ENCODE peak calls at places on chromosomes 3 and 15, in four cellular contexts. One of them, this sample, is unnamed.

GRCh38 chr3:132134611-132135010 is 99.8 kb upstream of the CPNE4 start:
- DNase-seq in naive thymus-derived CD8-positive, alpha-beta T cell: no peak
- DNase-seq in lung: no peak
- DNase-seq in Caco-2: no peak
- DNase-seq in this sample: no peak

GRCh38 chr15:70356062-70356860 is 258.5 kb upstream of the TLE3 start:
- DNase-seq in naive thymus-derived CD8-positive, alpha-beta T cell: no peak
- DNase-seq in lung: peak
- DNase-seq in Caco-2: no peak
- DNase-seq in this sample: no peak

GRCh38 chr3:24237971-24238767 is 256.5 kb downstream of the THRB start:
- DNase-seq in Caco-2: peak
- DNase-seq in lung: peak
- DNase-seq in naive thymus-derived CD8-positive, alpha-beta T cell: no peak
- DNase-seq in this sample: peak

GRCh38 chr3:151379083-151379734 is 5.3 kb downstream of the P2RY12 start:
- DNase-seq in lung: no peak
- DNase-seq in naive thymus-derived CD8-positive, alpha-beta T cell: no peak
- DNase-seq in Caco-2: peak
- DNase-seq in this sample: no peak

GRCh38 chr3:16604433-16604832 is 790 bp downstream of the DAZL start:
- DNase-seq in naive thymus-derived CD8-positive, alpha-beta T cell: no peak
- DNase-seq in lung: no peak
- DNase-seq in Caco-2: no peak
- DNase-seq in this sample: no peak

GRCh38 chr3:69113536-69113935 is 8.9 kb downstream of the LMOD3 start:
- DNase-seq in naive thymus-derived CD8-positive, alpha-beta T cell: no peak
- DNase-seq in lung: no peak
- DNase-seq in Caco-2: no peak
- DNase-seq in this sample: no peak

GRCh38 chr3:9422712-9423424 is 25.5 kb downstream of the SETD5 start:
- DNase-seq in naive thymus-derived CD8-positive, alpha-beta T cell: no peak
- DNase-seq in Caco-2: peak
- DNase-seq in lung: peak
- DNase-seq in this sample: peak

GRCh38 chr15:41944313-41944940 is 27.9 kb downstream of the EHD4 start:
- DNase-seq in Caco-2: peak
- DNase-seq in lung: no peak
- DNase-seq in naive thymus-derived CD8-positive, alpha-beta T cell: no peak
- DNase-seq in this sample: no peak

GRCh38 chr3:151228291-151229125 is 25.5 kb upstream of the GPR171 start:
- DNase-seq in naive thymus-derived CD8-positive, alpha-beta T cell: no peak
- DNase-seq in lung: no peak
- DNase-seq in Caco-2: no peak
- DNase-seq in this sample: no peak

GRCh38 chr3:163043074-163043473 is 1546.5 kb downstream of the OTOL1 start:
- DNase-seq in naive thymus-derived CD8-positive, alpha-beta T cell: no peak
- DNase-seq in Caco-2: peak
- DNase-seq in lung: no peak
- DNase-seq in this sample: no peak

GRCh38 chr3:34008191-34008590 is 209.8 kb downstream of the PDCD6IP start:
- DNase-seq in lung: no peak
- DNase-seq in Caco-2: no peak
- DNase-seq in naive thymus-derived CD8-positive, alpha-beta T cell: no peak
- DNase-seq in this sample: no peak

GRCh38 chr3:67059443-67059842 is 61.3 kb downstream of the KBTBD8 start:
- DNase-seq in Caco-2: no peak
- DNase-seq in lung: no peak
- DNase-seq in naive thymus-derived CD8-positive, alpha-beta T cell: no peak
- DNase-seq in this sample: no peak

GRCh38 chr15:38514601-38515000 is 50.0 kb downstream of the RASGRP1 start:
- DNase-seq in lung: no peak
- DNase-seq in naive thymus-derived CD8-positive, alpha-beta T cell: no peak
- DNase-seq in Caco-2: no peak
- DNase-seq in this sample: no peak

GRCh38 chr15:71820127-71820526 is 9.8 kb downstream of the NR2E3 start:
- DNase-seq in naive thymus-derived CD8-positive, alpha-beta T cell: no peak
- DNase-seq in lung: no peak
- DNase-seq in Caco-2: no peak
- DNase-seq in this sample: no peak

GRCh38 chr3:101632586-101632985 is 44.3 kb downstream of the ZBTB11 start:
- DNase-seq in Caco-2: no peak
- DNase-seq in naive thymus-derived CD8-positive, alpha-beta T cell: no peak
- DNase-seq in lung: no peak
- DNase-seq in this sample: no peak

GRCh38 chr3:52218026-52218425 is 7.4 kb downstream of the TLR9 start:
- DNase-seq in Caco-2: no peak
- DNase-seq in lung: no peak
- DNase-seq in naive thymus-derived CD8-positive, alpha-beta T cell: peak
- DNase-seq in this sample: no peak

GRCh38 chr3:195085356-195086130 is 185.4 kb downstream of the XXYLT1 start:
- DNase-seq in naive thymus-derived CD8-positive, alpha-beta T cell: peak
- DNase-seq in lung: no peak
- DNase-seq in Caco-2: no peak
- DNase-seq in this sample: no peak

GRCh38 chr3:129412542-129413198 is 15.8 kb downstream of the EFCAB12 start:
- DNase-seq in lung: no peak
- DNase-seq in Caco-2: no peak
- DNase-seq in naive thymus-derived CD8-positive, alpha-beta T cell: no peak
- DNase-seq in this sample: no peak

This sample was measured in prostate gland.